ENCODE peak calls at places on chromosomes 11 and 22, in seven cellular contexts. B is lung, F is heart left ventricle, U is colonic mucosa, S is left lung, Z is lower leg skin, E is neuronal stem cell. G is an unnamed sample.

GRCh38 chr11:26779466-26779865 is 57.6 kb upstream of the SLC5A12 start:
- DNase-seq in B (no peak), F (no peak), U (no peak), S (no peak), Z (no peak), E (no peak), G (no peak)

GRCh38 chr11:117807482-117808272 is 10.7 kb upstream of the DSCAML1 start:
- DNase-seq in B (peak; percentile 73), F (peak; percentile 74), U (peak; percentile 87), S (peak; percentile 88), Z (peak; percentile 71), E (peak; percentile 60), G (peak; percentile 88)

GRCh38 chr11:66637557-66638176 is 836 bp upstream of the RBM4 start:
- DNase-seq in B (no peak), F (no peak), U (no peak), S (no peak), Z (peak; percentile 21), E (peak; percentile 20), G (no peak)

GRCh38 chr22:30262917-30263741 is 3.5 kb downstream of the OSM start:
- DNase-seq in B (peak; percentile 77), F (peak; percentile 69), U (peak; percentile 85), S (peak; percentile 91), Z (peak; percentile 73), E (peak; percentile 80), G (peak; percentile 95)

GRCh38 chr11:45922425-45923082 is at the start of gene LARGE2:
- DNase-seq in B (peak; percentile 66), F (no peak), U (peak; percentile 50), S (peak; percentile 91), Z (no peak), E (peak; percentile 59), G (peak; percentile 99)

GRCh38 chr11:100863080-100863581 is 176.0 kb downstream of the ARHGAP42 start:
- DNase-seq in B (no peak), F (peak; percentile 53), U (no peak), S (no peak), Z (no peak), E (peak; percentile 8), G (no peak)

GRCh38 chr11:72826942-72827480 is 12.8 kb downstream of the ATG16L2 start:
- DNase-seq in B (no peak), F (no peak), U (no peak), S (no peak), Z (no peak), E (no peak), G (no peak)

GRCh38 chr11:69166186-69167115 is 10.7 kb downstream of the SMIM38 start:
- DNase-seq in B (no peak), F (peak; percentile 77), U (no peak), S (no peak), Z (no peak), E (no peak), G (peak; percentile 83)

GRCh38 chr22:27985323-27986275 is 66.5 kb upstream of the PITPNB start:
- DNase-seq in B (no peak), F (no peak), U (no peak), S (no peak), Z (no peak), E (no peak), G (no peak)

GRCh38 chr11:102733232-102733875 is 8.6 kb upstream of the MMP8 start:
- DNase-seq in B (peak; percentile 66), F (peak; percentile 47), U (peak; percentile 82), S (peak; percentile 83), Z (no peak), E (peak; percentile 59), G (peak; percentile 69)

GRCh38 chr11:2991477-2992233 is 474 bp downstream of the NAP1L4 start:
- DNase-seq in B (peak; percentile 65), F (no peak), U (peak; percentile 54), S (peak; percentile 95), Z (no peak), E (peak; percentile 58), G (peak; percentile 95)

GRCh38 chr11:1967641-1968225 is 20.6 kb downstream of the MRPL23 start:
- DNase-seq in B (no peak), F (peak; percentile 42), U (no peak), S (no peak), Z (no peak), E (no peak), G (no peak)

GRCh38 chr11:62217191-62217748 is 8.8 kb downstream of the SCGB2A1 start:
- DNase-seq in B (no peak), F (no peak), U (no peak), S (no peak), Z (no peak), E (no peak), G (peak; percentile 32)

GRCh38 chr11:71499125-71499524 is 27.9 kb upstream of the KRTAP5-7 start:
- DNase-seq in B (no peak), F (no peak), U (no peak), S (no peak), Z (no peak), E (no peak), G (no peak)

GRCh38 chr11:1920909-1921575 is 1.5 kb downstream of the TNNT3 start:
- DNase-seq in B (no peak), F (peak; percentile 31), U (peak; percentile 15), S (peak; percentile 63), Z (no peak), E (no peak), G (peak; percentile 75)

GRCh38 chr22:46052331-46052771 is 75.4 kb upstream of the WNT7B start:
- DNase-seq in B (no peak), F (peak; percentile 27), U (no peak), S (peak; percentile 43), Z (no peak), E (no peak), G (no peak)

GRCh38 chr11:30316237-30316636 is 6.7 kb upstream of the ARL14EP start:
- DNase-seq in B (no peak), F (no peak), U (no peak), S (no peak), Z (no peak), E (no peak), G (no peak)

GRCh38 chr11:59158206-59159068 is 13.5 kb upstream of the DTX4 start:
- DNase-seq in B (peak; percentile 59), F (no peak), U (peak; percentile 60), S (no peak), Z (peak; percentile 62), E (no peak), G (peak; percentile 72)

GRCh38 chr11:111370902-111371578 is 8.0 kb downstream of the POU2AF1 start:
- DNase-seq in B (no peak), F (no peak), U (no peak), S (no peak), Z (no peak), E (no peak), G (no peak)

GRCh38 chr22:24060375-24060788 is 49.3 kb downstream of the CABIN1 start:
- DNase-seq in B (no peak), F (no peak), U (no peak), S (no peak), Z (peak; percentile 52), E (no peak), G (no peak)

GRCh38 chr11:67369801-67370284 is 3.6 kb downstream of the CLCF1 start:
- DNase-seq in B (no peak), F (no peak), U (no peak), S (no peak), Z (no peak), E (no peak), G (peak; percentile 48)

GRCh38 chr11:75184757-75185156 is 33.9 kb downstream of the SLCO2B1 start:
- DNase-seq in B (no peak), F (no peak), U (no peak), S (no peak), Z (no peak), E (no peak), G (peak; percentile 10)

GRCh38 chr11:1111545-1112212 is 37.0 kb downstream of the MUC2 start:
- DNase-seq in B (no peak), F (peak; percentile 13), U (no peak), S (peak; percentile 24), Z (no peak), E (no peak), G (peak; percentile 25)

GRCh38 chr11:1372660-1373059 is 17.1 kb upstream of the BRSK2 start:
- DNase-seq in B (no peak), F (no peak), U (no peak), S (peak; percentile 65), Z (no peak), E (no peak), G (peak; percentile 39)

GRCh38 chr11:108224908-108225786 is 2.3 kb downstream of the ATM start:
- DNase-seq in B (no peak), F (no peak), U (no peak), S (no peak), Z (no peak), E (no peak), G (no peak)

GRCh38 chr11:85718126-85718943 is 32.3 kb upstream of the CCDC89 start:
- DNase-seq in B (no peak), F (no peak), U (no peak), S (no peak), Z (no peak), E (no peak), G (no peak)

GRCh38 chr11:103529217-103529684 is 420.0 kb downstream of the DYNC2H1 start:
- DNase-seq in B (no peak), F (no peak), U (no peak), S (no peak), Z (no peak), E (no peak), G (no peak)

GRCh38 chr11:40444151-40444550 is 1015.3 kb downstream of the LRRC4C start:
- DNase-seq in B (no peak), F (no peak), U (no peak), S (no peak), Z (no peak), E (no peak), G (no peak)

GRCh38 chr11:40445391-40445790 is 1014.1 kb downstream of the LRRC4C start:
- DNase-seq in B (no peak), F (no peak), U (no peak), S (no peak), Z (no peak), E (no peak), G (no peak)
- H3K4me3 ChIP-seq in B (no peak overlapping the region), F (no peak overlapping the region), U (no peak overlapping the region), S (no peak overlapping the region), Z (no peak overlapping the region), E (no peak overlapping the region), G (no peak overlapping the region)

GRCh38 chr11:128506999-128507591 is 80.3 kb downstream of the ETS1 start:
- DNase-seq in B (peak; percentile 77), F (peak; percentile 91), U (peak; percentile 90), S (peak; percentile 81), Z (peak; percentile 89), E (no peak), G (peak; percentile 43)
- H3K4me3 ChIP-seq in B (no peak overlapping the region), F (peak overlapping the region; percentile 47), U (peak overlapping the region; percentile 9), S (peak overlapping the region; percentile 2), Z (no peak overlapping the region), E (no peak overlapping the region), G (no peak overlapping the region)

GRCh38 chr11:8811571-8811970 is 99.4 kb upstream of the AKIP1 start:
- DNase-seq in B (no peak), F (no peak), U (no peak), S (no peak), Z (no peak), E (no peak), G (no peak)
- H3K4me3 ChIP-seq in B (no peak overlapping the region), F (peak overlapping the region; percentile 81), U (no peak overlapping the region), S (no peak overlapping the region), Z (no peak overlapping the region), E (no peak overlapping the region), G (no peak overlapping the region)

DNA sequence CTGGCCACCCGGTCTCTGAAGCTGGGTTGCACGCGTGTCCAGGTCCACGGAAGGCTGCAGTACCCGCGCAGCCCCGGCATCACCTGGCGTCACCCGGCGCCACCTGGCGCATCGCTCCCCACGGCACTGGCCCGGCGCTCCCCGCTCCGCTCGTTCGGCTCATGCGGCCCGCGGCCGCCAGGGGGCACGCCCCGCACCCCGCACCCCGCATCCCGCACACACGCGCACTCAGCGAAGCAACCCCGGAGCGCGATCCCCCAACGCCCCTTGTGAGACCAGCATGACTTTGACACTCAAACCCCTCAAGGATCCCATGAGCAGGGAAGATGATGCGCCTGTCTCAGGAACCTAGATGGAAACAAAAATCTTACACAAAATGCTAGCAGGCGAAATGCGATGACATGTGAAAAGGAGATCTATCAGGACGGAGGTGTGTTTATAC is 11.9 kb downstream of the B3GNT6 start:
- DNase-seq in B (peak; percentile 42), F (no peak), U (peak; percentile 74), S (peak; percentile 88), Z (no peak), E (peak; percentile 56), G (peak; percentile 96)
- H3K4me3 ChIP-seq in B (no peak overlapping the region), F (no peak overlapping the region), U (no peak overlapping the region), S (no peak overlapping the region), Z (no peak overlapping the region), E (no peak overlapping the region), G (no peak overlapping the region)